ENCODE peak calls at places on chromosomes 2 and 18, in ten cellular contexts. N, S, G, Q, M, X, B, V, T and F are unnamed samples.
A peak's percentile ranks its signal among the peaks of the same experiment; 100 is the strongest.

GRCh38 chr2:218081695-218082094 is 12.6 kb downstream of the RUFY4 start:
- DNase-seq in N (no peak), S (no peak), G (no peak), Q (no peak), M (no peak), X (peak; percentile 42), B (peak; percentile 59), V (no peak), T (no peak), F (peak; percentile 58)

GRCh38 chr2:127181851-127182250 is 38.2 kb downstream of the CYP27C1 start:
- DNase-seq in N (no peak), S (no peak), G (no peak), Q (no peak), M (no peak), X (peak; percentile 25), B (no peak), V (no peak), T (no peak), F (no peak)

GRCh38 chr18:45920367-45920766 is 46.8 kb downstream of the EPG5 start:
- DNase-seq in N (peak; percentile 84), S (peak; percentile 91), G (peak; percentile 52), Q (no peak), M (peak; percentile 94), X (peak; percentile 91), B (peak; percentile 51), V (peak; percentile 76), T (no peak), F (peak; percentile 30)

GRCh38 chr2:56372071-56372656 is 188.4 kb downstream of the CCDC85A start:
- DNase-seq in N (no peak), S (no peak), G (no peak), Q (no peak), M (no peak), X (no peak), B (no peak), V (no peak), T (no peak), F (no peak)

GRCh38 chr18:53795061-53795460 is 429.4 kb downstream of the MBD2 start:
- DNase-seq in N (no peak), S (no peak), G (no peak), Q (no peak), M (no peak), X (no peak), B (peak; percentile 14), V (no peak), T (no peak), F (no peak)

GRCh38 chr2:236698008-236698407 is 128.4 kb downstream of the ACKR3 start:
- DNase-seq in N (no peak), S (no peak), G (no peak), Q (no peak), M (no peak), X (no peak), B (no peak), V (no peak), T (no peak), F (no peak)

GRCh38 chr2:183998797-183999190 is 599.5 kb upstream of the ZNF804A start:
- DNase-seq in N (no peak), S (no peak), G (no peak), Q (no peak), M (no peak), X (no peak), B (no peak), V (no peak), T (no peak), F (no peak)

GRCh38 chr2:236629961-236630872 is 60.6 kb downstream of the ACKR3 start:
- DNase-seq in N (peak; percentile 20), S (no peak), G (no peak), Q (no peak), M (no peak), X (peak; percentile 43), B (no peak), V (no peak), T (no peak), F (no peak)

GRCh38 chr2:226114436-226114835 is 685.2 kb downstream of the IRS1 start:
- DNase-seq in N (no peak), S (no peak), G (no peak), Q (no peak), M (no peak), X (no peak), B (peak; percentile 38), V (no peak), T (no peak), F (peak; percentile 17)

GRCh38 chr18:59779979-59780378 is 82.8 kb upstream of the CCBE1 start:
- DNase-seq in N (no peak), S (no peak), G (no peak), Q (no peak), M (peak; percentile 39), X (no peak), B (peak; percentile 91), V (no peak), T (no peak), F (peak; percentile 64)

GRCh38 chr2:216694201-216694825 is 1.0 kb downstream of the IGFBP5 start:
- DNase-seq in N (peak; percentile 53), S (peak; percentile 54), G (no peak), Q (no peak), M (peak; percentile 45), X (no peak), B (peak; percentile 38), V (peak; percentile 81), T (peak; percentile 33), F (peak; percentile 32)

GRCh38 chr2:85613717-85614515 is 2.0 kb upstream of the C2orf68 start:
- DNase-seq in N (no peak), S (no peak), G (no peak), Q (no peak), M (no peak), X (no peak), B (no peak), V (no peak), T (no peak), F (no peak)

GRCh38 chr2:241953324-241953851 is 83.9 kb downstream of the RTP5 start:
- DNase-seq in N (no peak), S (peak; percentile 10), G (no peak), Q (no peak), M (no peak), X (peak; percentile 34), B (no peak), V (no peak), T (no peak), F (no peak)

GRCh38 chr18:28802546-28802945 is 625.6 kb upstream of the CDH2 start:
- DNase-seq in N (no peak), S (no peak), G (no peak), Q (no peak), M (no peak), X (no peak), B (peak; percentile 67), V (no peak), T (no peak), F (no peak)

GRCh38 chr2:1812926-1813325 is 68.6 kb upstream of the PXDN start:
- DNase-seq in N (no peak), S (no peak), G (no peak), Q (no peak), M (no peak), X (no peak), B (no peak), V (no peak), T (no peak), F (no peak)

GRCh38 chr2:1811971-1812350 is 67.6 kb upstream of the PXDN start:
- DNase-seq in N (no peak), S (no peak), G (no peak), Q (no peak), M (no peak), X (no peak), B (no peak), V (no peak), T (no peak), F (no peak)

GRCh38 chr2:1814616-1815015 is 70.3 kb upstream of the PXDN start:
- DNase-seq in N (no peak), S (no peak), G (no peak), Q (no peak), M (no peak), X (no peak), B (no peak), V (no peak), T (no peak), F (no peak)

GRCh38 chr2:1814061-1814460 is 69.7 kb upstream of the PXDN start:
- DNase-seq in N (no peak), S (no peak), G (no peak), Q (no peak), M (no peak), X (no peak), B (no peak), V (no peak), T (no peak), F (no peak)

GRCh38 chr2:1813371-1813770 is 69.1 kb upstream of the PXDN start:
- DNase-seq in N (no peak), S (no peak), G (no peak), Q (no peak), M (no peak), X (no peak), B (no peak), V (no peak), T (no peak), F (no peak)
- H3K4me3 ChIP-seq in N (no peak overlapping the region), S (no peak overlapping the region), G (no peak overlapping the region), Q (no peak overlapping the region), M (no peak overlapping the region), X (no peak overlapping the region), B (no peak overlapping the region), V (no peak overlapping the region), T (no peak overlapping the region), F (no peak overlapping the region)

DNA sequence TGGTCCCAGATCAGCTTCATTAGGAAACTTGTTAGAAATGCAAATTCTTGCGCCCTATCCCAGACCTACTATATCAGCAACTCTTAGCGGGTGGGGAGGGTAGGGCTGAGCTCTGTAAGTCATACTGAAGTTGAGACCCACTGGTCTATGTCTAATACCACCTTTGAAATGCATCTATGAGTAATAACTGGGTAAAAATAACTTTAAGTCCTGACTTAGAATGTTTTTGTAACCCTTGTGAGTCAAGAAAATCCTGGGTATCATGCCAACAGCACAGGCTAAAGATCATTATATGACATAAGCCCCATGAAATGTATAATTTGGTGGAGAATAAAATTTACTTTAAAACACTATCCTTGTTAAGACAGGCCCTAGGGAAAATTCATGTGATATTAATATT is 41.4 kb downstream of the PRKD3 start:
- DNase-seq in N (no peak), S (no peak), G (no peak), Q (no peak), M (no peak), X (no peak), B (peak; percentile 92), V (no peak), T (no peak), F (peak; percentile 86)
- H3K36me3 ChIP-seq in N (no peaks in the 10 kb centered on the region), S (peaks cover 12% of the 10 kb centered on the region), G (no peaks in the 10 kb centered on the region), Q (no peaks in the 10 kb centered on the region), M (peaks cover 26% of the 10 kb centered on the region), X (no peaks in the 10 kb centered on the region), B (peaks cover 35% of the 10 kb centered on the region), V (peaks cover 60% of the 10 kb centered on the region), T (no peaks in the 10 kb centered on the region), F (peaks cover 14% of the 10 kb centered on the region)

GRCh38 chr2:37387143-37387835 is 42.9 kb downstream of the QPCT start:
- DNase-seq in N (no peak), S (no peak), G (no peak), Q (no peak), M (no peak), X (no peak), B (peak; percentile 76), V (peak; percentile 60), T (no peak), F (peak; percentile 20)
- H3K4me3 ChIP-seq in N (no peak overlapping the region), S (no peak overlapping the region), G (no peak overlapping the region), Q (no peak overlapping the region), M (no peak overlapping the region), X (no peak overlapping the region), B (no peak overlapping the region), V (no peak overlapping the region), T (no peak overlapping the region), F (no peak overlapping the region)

DNA sequence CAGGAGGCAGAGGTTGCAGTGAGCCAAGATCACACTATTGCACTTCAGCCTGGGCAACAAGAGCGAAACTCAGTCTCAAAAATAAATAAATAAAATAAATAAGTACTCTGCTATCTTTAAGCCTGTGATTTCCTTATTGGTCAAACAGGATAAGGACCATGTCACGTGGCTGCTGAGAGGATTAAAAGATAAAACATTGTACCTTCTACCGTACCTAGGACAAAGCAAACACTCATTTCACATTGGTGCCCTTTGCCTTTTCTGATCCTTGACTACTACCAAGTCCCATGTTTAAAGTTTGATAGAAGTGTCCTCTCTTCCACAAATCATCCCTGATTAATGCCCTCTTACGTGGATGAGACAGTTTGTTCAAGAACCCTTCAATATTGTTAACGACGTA is 120.2 kb upstream of the TFCP2L1 start:
- DNase-seq in N (no peak), S (no peak), G (no peak), Q (no peak), M (no peak), X (no peak), B (no peak), V (no peak), T (no peak), F (no peak)
- H3K36me3 ChIP-seq in N (no peaks in the 10 kb centered on the region), S (peaks cover 26% of the 10 kb centered on the region), G (no peaks in the 10 kb centered on the region), Q (peaks cover 27% of the 10 kb centered on the region), M (peaks cover 58% of the 10 kb centered on the region), X (peaks cover 7% of the 10 kb centered on the region), B (peaks cover 25% of the 10 kb centered on the region), V (peaks cover 6% of the 10 kb centered on the region), T (peaks cover 31% of the 10 kb centered on the region), F (peaks cover 10% of the 10 kb centered on the region)